ENCODE peak calls at places on chromosomes 1 and 21, in four cellular contexts. One of them, this sample, is unnamed.

GRCh38 chr21:46146856-46147255 is 8.5 kb downstream of the FTCD start:
- DNase-seq in fibroblast of lung: no peak
- DNase-seq in OCI-LY7: no peak
- DNase-seq in HCT116: no peak
- DNase-seq in this sample: no peak

GRCh38 chr1:15757575-15758401 is 807 bp upstream of the FBLIM1 start:
- DNase-seq in fibroblast of lung: peak; percentile 52
- DNase-seq in HCT116: no peak
- DNase-seq in OCI-LY7: no peak
- DNase-seq in this sample: no peak

GRCh38 chr21:39073717-39074116 is 109.5 kb downstream of the PSMG1 start:
- DNase-seq in fibroblast of lung: no peak
- DNase-seq in HCT116: no peak
- DNase-seq in OCI-LY7: no peak
- DNase-seq in this sample: no peak

GRCh38 chr1:71592646-71593274 is 511.9 kb upstream of the ZRANB2 start:
- DNase-seq in OCI-LY7: no peak
- DNase-seq in HCT116: no peak
- DNase-seq in fibroblast of lung: no peak
- DNase-seq in this sample: no peak

GRCh38 chr21:39654951-39655350 is 42.2 kb downstream of the B3GALT5 start:
- DNase-seq in HCT116: no peak
- DNase-seq in OCI-LY7: no peak
- DNase-seq in fibroblast of lung: no peak
- DNase-seq in this sample: no peak

GRCh38 chr1:91871994-91872393 is 14.0 kb downstream of the TGFBR3 start:
- DNase-seq in OCI-LY7: no peak
- DNase-seq in fibroblast of lung: peak; percentile 28
- DNase-seq in HCT116: no peak
- DNase-seq in this sample: no peak

GRCh38 chr21:20343186-20343585 is 655.0 kb upstream of the NCAM2 start:
- DNase-seq in OCI-LY7: no peak
- DNase-seq in fibroblast of lung: no peak
- DNase-seq in HCT116: no peak
- DNase-seq in this sample: no peak

GRCh38 chr1:209527372-209527771 is 56.1 kb upstream of the CAMK1G start:
- DNase-seq in OCI-LY7: no peak
- DNase-seq in HCT116: no peak
- DNase-seq in fibroblast of lung: no peak
- DNase-seq in this sample: no peak

GRCh38 chr1:190169311-190170067 is 308.2 kb downstream of the BRINP3 start:
- DNase-seq in OCI-LY7: no peak
- DNase-seq in HCT116: no peak
- DNase-seq in fibroblast of lung: peak; percentile 56
- DNase-seq in this sample: no peak

GRCh38 chr21:42403611-42404231 is at the start of gene UBASH3A:
- DNase-seq in fibroblast of lung: no peak
- DNase-seq in HCT116: no peak
- DNase-seq in OCI-LY7: no peak
- DNase-seq in this sample: peak; percentile 82

GRCh38 chr1:201788296-201788695 is 40.7 kb upstream of the IPO9 start:
- DNase-seq in fibroblast of lung: no peak
- DNase-seq in HCT116: no peak
- DNase-seq in OCI-LY7: no peak
- DNase-seq in this sample: no peak

GRCh38 chr21:45413922-45414321 is 9.0 kb downstream of the COL18A1 start:
- DNase-seq in HCT116: no peak
- DNase-seq in OCI-LY7: no peak
- DNase-seq in fibroblast of lung: no peak
- DNase-seq in this sample: no peak

GRCh38 chr1:9041116-9041779 is 15.0 kb upstream of the SLC2A7 start:
- DNase-seq in fibroblast of lung: no peak
- DNase-seq in HCT116: no peak
- DNase-seq in OCI-LY7: peak; percentile 35
- DNase-seq in this sample: no peak

GRCh38 chr1:32014937-32015363 is 1.3 kb downstream of the KHDRBS1 start:
- DNase-seq in HCT116: no peak
- DNase-seq in OCI-LY7: peak; percentile 56
- DNase-seq in fibroblast of lung: no peak
- DNase-seq in this sample: no peak

GRCh38 chr21:38095220-38095619 is 161.6 kb upstream of the KCNJ15 start:
- DNase-seq in OCI-LY7: no peak
- DNase-seq in fibroblast of lung: no peak
- DNase-seq in HCT116: no peak
- DNase-seq in this sample: no peak

GRCh38 chr1:200363200-200363933 is 46.5 kb downstream of the ZNF281 start:
- DNase-seq in OCI-LY7: no peak
- DNase-seq in fibroblast of lung: no peak
- DNase-seq in HCT116: no peak
- DNase-seq in this sample: no peak

GRCh38 chr1:61182049-61182448 is 99.7 kb downstream of the NFIA start:
- DNase-seq in fibroblast of lung: peak; percentile 53
- DNase-seq in OCI-LY7: no peak
- DNase-seq in HCT116: no peak
- DNase-seq in this sample: no peak

GRCh38 chr1:80892452-80892995 is 908.2 kb upstream of the ADGRL2 start:
- DNase-seq in fibroblast of lung: peak; percentile 21
- DNase-seq in HCT116: no peak
- DNase-seq in OCI-LY7: no peak
- DNase-seq in this sample: no peak

GRCh38 chr1:19861034-19861433 is 21.2 kb upstream of the OTUD3 start:
- DNase-seq in OCI-LY7: no peak
- DNase-seq in fibroblast of lung: no peak
- DNase-seq in HCT116: no peak
- DNase-seq in this sample: no peak

GRCh38 chr21:28069446-28069845 is 923.2 kb downstream of the LTN1 start:
- DNase-seq in OCI-LY7: no peak
- DNase-seq in HCT116: no peak
- DNase-seq in fibroblast of lung: peak; percentile 92
- DNase-seq in this sample: no peak

GRCh38 chr1:1038694-1039093 is 18.8 kb downstream of the AGRN start:
- DNase-seq in OCI-LY7: peak; percentile 30
- DNase-seq in HCT116: no peak
- DNase-seq in fibroblast of lung: no peak
- DNase-seq in this sample: no peak
- H4K20me1 ChIP-seq in OCI-LY7: no peaks in the 10 kb centered on the region
- H4K20me1 ChIP-seq in HCT116: no peaks in the 10 kb centered on the region
- H4K20me1 ChIP-seq in fibroblast of lung: no peaks in the 10 kb centered on the region
- H4K20me1 ChIP-seq in this sample: peaks cover 71% of the 10 kb centered on the region

DNA sequence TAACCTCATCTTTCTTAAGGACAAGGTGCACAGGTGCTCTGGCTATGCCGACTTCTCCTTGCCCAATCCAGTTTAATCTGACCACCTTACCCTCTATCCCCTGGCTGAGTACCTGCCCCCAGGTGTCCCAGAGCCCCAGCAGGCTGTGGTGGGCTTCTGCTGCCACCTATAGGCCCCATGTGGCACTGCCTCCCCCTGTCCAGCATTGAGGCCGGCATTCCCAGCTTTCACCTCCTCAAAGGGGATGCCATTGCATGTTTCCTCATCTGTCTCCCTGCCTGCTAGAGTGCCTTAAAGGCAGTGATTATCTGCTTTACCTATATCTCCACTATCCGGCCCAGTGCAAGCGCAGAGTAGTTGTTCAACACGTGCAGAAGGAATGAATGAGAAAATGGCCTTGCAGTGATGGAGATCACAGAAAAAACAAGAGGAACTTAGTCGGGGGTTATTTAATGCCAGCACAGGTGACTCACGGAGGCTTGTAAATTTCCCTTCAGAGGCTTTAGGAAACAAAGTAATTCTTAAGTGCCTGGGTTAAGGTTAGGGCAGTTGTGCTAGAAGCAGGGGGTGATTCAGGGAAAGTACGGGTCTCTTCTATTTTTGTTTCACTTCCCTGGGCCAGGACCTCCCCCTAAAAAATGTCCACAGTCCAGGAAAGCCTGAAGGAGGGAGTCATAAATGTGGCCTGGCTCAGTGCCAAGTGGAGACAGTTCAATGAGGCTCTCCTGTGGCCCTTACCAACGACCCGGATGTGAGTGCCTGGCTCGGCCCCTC is 131.8 kb upstream of the NGF start:
- DNase-seq in HCT116: peak; percentile 31
- DNase-seq in fibroblast of lung: peak; percentile 37
- DNase-seq in OCI-LY7: peak; percentile 58
- DNase-seq in this sample: peak; percentile 20
- H2AFZ ChIP-seq in HCT116: peak overlapping the region; percentile 99
- H2AFZ ChIP-seq in fibroblast of lung: peak overlapping the region; percentile 28
- H2AFZ ChIP-seq in OCI-LY7: peak overlapping the region; percentile 89
- H2AFZ ChIP-seq in this sample: no peak overlapping the region

DNA sequence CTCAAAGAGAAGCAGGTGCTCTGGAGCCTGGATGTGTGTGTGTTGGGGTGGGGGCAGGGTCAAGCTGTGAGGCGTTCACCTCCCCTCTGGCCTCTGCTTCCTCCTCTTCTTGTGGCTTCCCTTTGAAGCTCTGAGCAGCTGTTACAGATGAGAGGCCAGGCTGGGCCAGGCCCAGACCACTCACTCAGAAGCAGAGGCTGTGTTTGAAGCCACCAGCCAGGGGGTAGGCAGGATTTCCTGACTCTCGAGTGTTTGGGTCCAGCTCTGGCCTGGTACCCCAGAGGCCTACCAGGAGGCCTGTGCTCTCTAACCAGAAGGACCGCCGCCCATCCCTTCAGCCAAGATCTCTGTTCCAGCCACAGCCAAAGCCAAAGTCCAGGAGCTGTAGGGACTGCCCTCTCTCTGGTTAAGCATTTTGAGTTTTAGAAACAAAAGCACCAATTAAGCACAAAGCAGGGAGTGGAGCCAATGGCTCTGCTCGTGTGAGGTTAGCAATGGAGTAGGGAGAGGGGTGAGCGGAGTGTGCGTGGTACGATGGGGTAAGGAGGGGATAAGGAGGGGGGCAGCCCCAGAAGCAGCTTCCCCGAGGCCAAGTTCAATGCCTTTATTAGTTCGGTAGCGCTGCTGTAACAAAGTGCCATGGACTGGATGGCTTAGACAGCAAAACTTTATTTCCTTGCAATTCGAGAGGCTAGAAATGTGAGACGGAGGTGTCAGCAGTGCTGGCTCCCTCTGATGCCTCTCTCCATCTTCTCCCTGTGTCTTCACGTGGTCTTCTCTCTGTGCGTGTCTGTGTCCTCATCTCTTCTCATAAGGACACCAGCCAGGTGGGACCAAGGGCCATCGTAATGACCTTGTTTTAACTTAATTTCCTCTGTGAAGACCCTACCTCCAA is 20.5 kb downstream of the RCSD1 start:
- DNase-seq in HCT116: no peak
- DNase-seq in fibroblast of lung: no peak
- DNase-seq in OCI-LY7: peak; percentile 84
- DNase-seq in this sample: peak; percentile 82
- H4K20me1 ChIP-seq in HCT116: no peaks in the 10 kb centered on the region
- H4K20me1 ChIP-seq in fibroblast of lung: no peaks in the 10 kb centered on the region
- H4K20me1 ChIP-seq in OCI-LY7: peaks cover 37% of the 10 kb centered on the region
- H4K20me1 ChIP-seq in this sample: peaks cover 78% of the 10 kb centered on the region

GRCh38 chr1:157077394-157077793 is 22.2 kb downstream of the ETV3L start:
- DNase-seq in HCT116: no peak
- DNase-seq in fibroblast of lung: no peak
- DNase-seq in OCI-LY7: no peak
- DNase-seq in this sample: no peak

GRCh38 chr1:157069596-157069995 is 24.1 kb upstream of the ARHGEF11 start:
- DNase-seq in fibroblast of lung: no peak
- DNase-seq in OCI-LY7: no peak
- DNase-seq in HCT116: no peak
- DNase-seq in this sample: no peak

DNA sequence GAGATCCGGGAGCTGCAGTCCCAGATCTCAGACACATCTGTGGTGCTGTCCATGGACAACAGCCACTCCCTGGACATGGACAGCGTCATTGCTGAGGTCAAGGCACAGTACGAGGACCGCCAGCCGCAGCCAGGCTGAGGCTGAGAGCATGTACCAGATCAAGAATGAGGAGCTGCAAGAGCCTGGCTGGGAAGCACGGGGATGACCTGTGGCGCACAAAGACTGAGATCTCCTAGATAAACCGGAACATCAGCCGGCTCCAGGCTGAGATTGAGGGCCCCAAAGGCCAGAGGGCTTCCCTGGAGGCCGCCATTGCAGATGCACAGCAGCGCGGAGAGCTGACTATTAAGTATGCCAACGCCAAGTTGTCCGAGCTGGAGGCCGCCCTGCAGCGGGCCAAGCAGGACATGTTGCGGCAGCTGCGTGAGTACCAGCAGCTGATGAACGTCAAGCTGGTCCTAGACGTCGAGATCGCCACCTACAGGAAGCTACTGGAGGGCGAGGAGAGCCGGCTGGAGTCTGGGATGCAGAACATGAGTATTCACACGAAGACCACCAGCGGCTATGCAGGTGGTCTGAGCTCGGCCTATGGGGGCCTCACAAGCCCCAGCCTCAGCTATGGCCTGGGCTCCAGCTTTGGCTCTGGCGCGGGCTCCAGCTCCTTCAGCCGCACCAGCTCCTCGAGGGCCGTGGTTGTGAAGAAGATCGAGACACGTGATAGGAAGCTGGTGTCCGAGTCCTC is 25.5 kb downstream of the ETV3L start:
- DNase-seq in HCT116: peak; percentile 41
- DNase-seq in fibroblast of lung: peak; percentile 75
- DNase-seq in OCI-LY7: peak; percentile 23
- DNase-seq in this sample: peak; percentile 32
- H2AFZ ChIP-seq in HCT116: peak overlapping the region; percentile 72
- H2AFZ ChIP-seq in fibroblast of lung: peak overlapping the region; percentile 70
- H2AFZ ChIP-seq in OCI-LY7: no peak overlapping the region
- H2AFZ ChIP-seq in this sample: no peak overlapping the region

GRCh38 chr1:58264462-58264861 is 282.1 kb downstream of the OMA1 start:
- DNase-seq in OCI-LY7: no peak
- DNase-seq in HCT116: no peak
- DNase-seq in fibroblast of lung: no peak
- DNase-seq in this sample: no peak
- H4K20me1 ChIP-seq in OCI-LY7: no peaks in the 10 kb centered on the region
- H4K20me1 ChIP-seq in HCT116: no peaks in the 10 kb centered on the region
- H4K20me1 ChIP-seq in fibroblast of lung: no peaks in the 10 kb centered on the region
- H4K20me1 ChIP-seq in this sample: no peaks in the 10 kb centered on the region

GRCh38 chr1:176206961-176207902 is at the start of gene COP1:
- DNase-seq in HCT116: peak; percentile 91
- DNase-seq in fibroblast of lung: peak; percentile 93
- DNase-seq in OCI-LY7: peak; percentile 99
- DNase-seq in this sample: peak; percentile 97
- H2AFZ ChIP-seq in HCT116: peak within 1 kb of the TSS; percentile 32
- H2AFZ ChIP-seq in fibroblast of lung: peak within 1 kb of the TSS; percentile 96
- H2AFZ ChIP-seq in OCI-LY7: peak within 1 kb of the TSS; percentile 68
- H2AFZ ChIP-seq in this sample: peak within 1 kb of the TSS; percentile 96

GRCh38 chr21:34830386-34831140 is 161.8 kb downstream of the CLIC6 start:
- DNase-seq in fibroblast of lung: no peak
- DNase-seq in OCI-LY7: no peak
- DNase-seq in HCT116: no peak
- DNase-seq in this sample: no peak
- H4K20me1 ChIP-seq in fibroblast of lung: no peaks in the 10 kb centered on the region
- H4K20me1 ChIP-seq in OCI-LY7: no peaks in the 10 kb centered on the region
- H4K20me1 ChIP-seq in HCT116: no peaks in the 10 kb centered on the region
- H4K20me1 ChIP-seq in this sample: peaks cover 23% of the 10 kb centered on the region

GRCh38 chr1:244653439-244654283 is 735 bp downstream of the DESI2 start:
- DNase-seq in HCT116: no peak
- DNase-seq in fibroblast of lung: peak; percentile 21
- DNase-seq in OCI-LY7: peak; percentile 28
- DNase-seq in this sample: no peak
- H2AFZ ChIP-seq in HCT116: no peak overlapping the region
- H2AFZ ChIP-seq in fibroblast of lung: no peak overlapping the region
- H2AFZ ChIP-seq in OCI-LY7: peak overlapping the region; percentile 40
- H2AFZ ChIP-seq in this sample: peak overlapping the region; percentile 81

This sample was measured in DND-41.